ENCODE peak calls at places on chromosomes 4 and X, in ten cellular contexts. Y is endodermal cell; Z is nucleus accumbens; G is sciatic nerve; W is activated T-helper 1 cell treated with Interleukin-2 at 50 U/mL for 16 hours; I is NCI-H1092 treated with DMSO at 0.1 percent for 48 hours; D is stimulated activated CD4-positive, alpha-beta T cell treated with anti-CD3 and anti-CD28 coated beads, Interleukin-15, amount 100 ng/mL, for 1 hour; A is naive B cell; H is omental fat pad; T is cardiac muscle cell. P is an unnamed sample.

GRCh38 chr4:11814758-11815157 is 386.1 kb upstream of the HS3ST1 start:
- DNase-seq in Y (no peak), Z (no peak), G (no peak), W (no peak), I (no peak), D (no peak), A (no peak), H (no peak), T (peak), P (no peak)

GRCh38 chrX:23742174-23742692 is 843 bp downstream of the ACOT9 start:
- DNase-seq in Y (peak), Z (no peak), G (no peak), W (no peak), I (no peak), D (no peak), A (no peak), H (no peak), T (peak), P (peak)

GRCh38 chr4:83010522-83011318 is at the start of gene LIN54:
- DNase-seq in Y (peak), Z (peak), G (peak), W (peak), I (peak), D (peak), A (peak), H (peak), T (peak), P (peak)

GRCh38 chrX:111244238-111244750 is 26.0 kb downstream of the CAPN6 start:
- DNase-seq in Y (no peak), Z (no peak), G (no peak), W (no peak), I (peak), D (no peak), A (no peak), H (no peak), T (peak), P (no peak)

GRCh38 chr4:110949516-110949915 is 326.6 kb upstream of the PITX2 start:
- DNase-seq in Y (no peak), Z (no peak), G (no peak), W (no peak), I (no peak), D (no peak), A (no peak), H (no peak), T (no peak), P (no peak)

GRCh38 chr4:141768954-141769353 is 132.6 kb downstream of the IL15 start:
- DNase-seq in Y (no peak), Z (no peak), G (no peak), W (no peak), I (no peak), D (no peak), A (no peak), H (no peak), T (peak), P (no peak)

GRCh38 chrX:87397103-87397886 is 120.3 kb upstream of the KLHL4 start:
- DNase-seq in Y (no peak), Z (no peak), G (no peak), W (no peak), I (no peak), D (no peak), A (no peak), H (no peak), T (peak), P (no peak)

GRCh38 chr4:150769235-150769634 is 187.3 kb downstream of the MAB21L2 start:
- DNase-seq in Y (no peak), Z (no peak), G (no peak), W (no peak), I (no peak), D (no peak), A (no peak), H (no peak), T (peak), P (no peak)

GRCh38 chr4:127604949-127605709 is 27.6 kb upstream of the INTU start:
- DNase-seq in Y (peak), Z (no peak), G (no peak), W (no peak), I (peak), D (no peak), A (no peak), H (no peak), T (peak), P (no peak)

GRCh38 chr4:128385683-128386304 is 98.2 kb upstream of the PGRMC2 start:
- DNase-seq in Y (no peak), Z (no peak), G (no peak), W (no peak), I (peak), D (no peak), A (no peak), H (no peak), T (peak), P (no peak)

GRCh38 chrX:81586091-81586490 is 384.2 kb downstream of the SH3BGRL start:
- DNase-seq in Y (peak), Z (no peak), G (no peak), W (no peak), I (no peak), D (no peak), A (no peak), H (no peak), T (no peak), P (no peak)

GRCh38 chr4:28357985-28358384 is 1497.3 kb downstream of the STIM2 start:
- DNase-seq in Y (peak), Z (no peak), G (no peak), W (no peak), I (peak), D (no peak), A (no peak), H (no peak), T (peak), P (no peak)

GRCh38 chr4:152699313-152699712 is 19.5 kb upstream of the TMEM154 start:
- DNase-seq in Y (no peak), Z (no peak), G (no peak), W (no peak), I (no peak), D (no peak), A (no peak), H (no peak), T (no peak), P (no peak)

GRCh38 chr4:6048537-6048936 is 30.3 kb upstream of the C4orf50 start:
- DNase-seq in Y (no peak), Z (no peak), G (no peak), W (no peak), I (no peak), D (no peak), A (no peak), H (no peak), T (no peak), P (no peak)

GRCh38 chrX:105969487-105969886 is 69.0 kb downstream of the SERPINA7 start:
- DNase-seq in Y (no peak), Z (no peak), G (no peak), W (no peak), I (no peak), D (no peak), A (no peak), H (no peak), T (no peak), P (no peak)

GRCh38 chr4:7313361-7313811 is 121.0 kb downstream of the SORCS2 start:
- DNase-seq in Y (no peak), Z (no peak), G (no peak), W (no peak), I (no peak), D (no peak), A (no peak), H (no peak), T (peak), P (no peak)

GRCh38 chr4:2058264-2059033 is 678 bp upstream of the NAT8L start:
- DNase-seq in Y (peak), Z (peak), G (no peak), W (no peak), I (peak), D (no peak), A (no peak), H (no peak), T (no peak), P (no peak)

GRCh38 chrX:136714626-136715599 is 65.8 kb downstream of the ARHGEF6 start:
- DNase-seq in Y (no peak), Z (no peak), G (no peak), W (no peak), I (no peak), D (no peak), A (peak), H (no peak), T (no peak), P (no peak)

GRCh38 chrX:10897768-10898167 is 213.4 kb upstream of the HCCS start:
- DNase-seq in Y (peak), Z (no peak), G (no peak), W (no peak), I (no peak), D (no peak), A (no peak), H (no peak), T (no peak), P (no peak)

GRCh38 chrX:133151320-133151719 is 54.4 kb upstream of the USP26 start:
- DNase-seq in Y (no peak), Z (no peak), G (no peak), W (no peak), I (no peak), D (no peak), A (no peak), H (no peak), T (no peak), P (no peak)

GRCh38 chr4:53273726-53274125 is 92.1 kb downstream of the SCFD2 start:
- DNase-seq in Y (no peak), Z (no peak), G (no peak), W (no peak), I (no peak), D (no peak), A (no peak), H (no peak), T (peak), P (no peak)

GRCh38 chrX:102085706-102086105 is 39.8 kb upstream of the TCEAL2 start:
- DNase-seq in Y (no peak), Z (no peak), G (no peak), W (no peak), I (no peak), D (no peak), A (no peak), H (no peak), T (no peak), P (no peak)

GRCh38 chrX:13396887-13397286 is 77.0 kb upstream of the ATXN3L start:
- DNase-seq in Y (no peak), Z (no peak), G (no peak), W (no peak), I (no peak), D (no peak), A (no peak), H (no peak), T (peak), P (no peak)

GRCh38 chr4:104726002-104726401 is 231.3 kb upstream of the CXXC4 start:
- DNase-seq in Y (no peak), Z (no peak), G (no peak), W (no peak), I (no peak), D (no peak), A (no peak), H (no peak), T (no peak), P (no peak)

GRCh38 chr4:188268081-188268908 is 129.1 kb downstream of the TRIML1 start:
- DNase-seq in Y (no peak), Z (no peak), G (no peak), W (no peak), I (no peak), D (no peak), A (no peak), H (no peak), T (no peak), P (no peak)

GRCh38 chr4:40059362-40059761 is 2.7 kb downstream of the N4BP2 start:
- DNase-seq in Y (no peak), Z (no peak), G (no peak), W (no peak), I (no peak), D (no peak), A (no peak), H (no peak), T (no peak), P (no peak)

GRCh38 chr4:36020351-36020750 is 224.0 kb downstream of the ARAP2 start:
- DNase-seq in Y (no peak), Z (no peak), G (no peak), W (no peak), I (no peak), D (no peak), A (no peak), H (no peak), T (no peak), P (no peak)

GRCh38 chr4:122798101-122798500 is 28.5 kb upstream of the FGF2 start:
- DNase-seq in Y (peak), Z (no peak), G (peak), W (no peak), I (no peak), D (no peak), A (no peak), H (no peak), T (peak), P (no peak)

GRCh38 chrX:52995974-52996304 is 37.6 kb upstream of the FAM156A start:
- DNase-seq in Y (no peak), Z (no peak), G (no peak), W (no peak), I (no peak), D (no peak), A (no peak), H (no peak), T (no peak), P (no peak)

GRCh38 chr4:2356123-2357069 is 62.0 kb downstream of the ZFYVE28 start:
- DNase-seq in Y (peak), Z (no peak), G (peak), W (no peak), I (no peak), D (no peak), A (no peak), H (no peak), T (no peak), P (no peak)

GRCh38 chr4:55925235-55925634 is 23.5 kb upstream of the CEP135 start:
- DNase-seq in Y (no peak), Z (no peak), G (no peak), W (no peak), I (no peak), D (no peak), A (no peak), H (no peak), T (peak), P (no peak)

GRCh38 chrX:119477812-119478232 is 9.6 kb downstream of the SLC25A5 start:
- DNase-seq in Y (peak), Z (no peak), G (no peak), W (no peak), I (no peak), D (no peak), A (no peak), H (peak), T (peak), P (no peak)

GRCh38 chr4:16695896-16696295 is 202.5 kb downstream of the LDB2 start:
- DNase-seq in Y (no peak), Z (no peak), G (no peak), W (no peak), I (no peak), D (no peak), A (no peak), H (no peak), T (no peak), P (no peak)

P was measured in ascending aorta.